ENCODE peak calls at places on chromosomes 1 and 21, in four cellular contexts. L is SK-N-SH, T is K562, I is HepG2. Q is an unnamed sample.

GRCh38 chr1:1907098-1907736 is 7.8 kb upstream of the CALML6 start:
- DNase-seq in L (no peak), T (no peak), I (no peak), Q (no peak)

GRCh38 chr21:45950740-45951515 is 30.6 kb upstream of the COL6A1 start:
- DNase-seq in L (peak), T (no peak), I (no peak), Q (no peak)

GRCh38 chr1:161391611-161392010 is 23.9 kb upstream of the CFAP126 start:
- DNase-seq in L (no peak), I (no peak), T (no peak), Q (no peak)

GRCh38 chr1:94237291-94238226 is at the start of gene ARHGAP29:
- DNase-seq in L (peak), T (peak), I (peak), Q (peak)

GRCh38 chr1:223429313-223429731 is 36.1 kb downstream of the CCDC185 start:
- DNase-seq in L (no peak), I (no peak), T (no peak), Q (no peak)

GRCh38 chr21:31351973-31352372 is 7.9 kb upstream of the TIAM1 start:
- DNase-seq in T (no peak), I (no peak), L (no peak), Q (no peak)

GRCh38 chr1:232596666-232597303 is 33.1 kb downstream of the SIPA1L2 start:
- DNase-seq in I (no peak), L (no peak), T (no peak), Q (no peak)

GRCh38 chr1:152034654-152035405 is 2.0 kb downstream of the S100A11 start:
- DNase-seq in I (peak), T (peak), L (peak), Q (peak)

GRCh38 chr1:12346483-12347155 is 116.8 kb downstream of the VPS13D start:
- DNase-seq in L (no peak), I (peak), T (no peak), Q (no peak)

GRCh38 chr1:21216835-21217811 is 40.4 kb upstream of the EIF4G3 start:
- DNase-seq in T (peak), L (peak), I (peak), Q (peak)

GRCh38 chr1:53110370-53111072 is 31.9 kb downstream of the SLC1A7 start:
- DNase-seq in L (no peak), I (no peak), T (no peak), Q (no peak)

GRCh38 chr1:18941221-18942141 is 15.0 kb downstream of the IFFO2 start:
- DNase-seq in I (peak), T (no peak), L (no peak), Q (no peak)

GRCh38 chr1:100631015-100631521 is 88.5 kb upstream of the VCAM1 start:
- DNase-seq in L (no peak), T (no peak), I (no peak), Q (no peak)

GRCh38 chr1:36988741-36989193 is 45.5 kb downstream of the GRIK3 start:
- DNase-seq in T (no peak), L (no peak), I (no peak), Q (no peak)
- TF ChIP-seq FOXJ3 in T (no peak), L (no peak), I (no peak), Q (no peak)

DNA sequence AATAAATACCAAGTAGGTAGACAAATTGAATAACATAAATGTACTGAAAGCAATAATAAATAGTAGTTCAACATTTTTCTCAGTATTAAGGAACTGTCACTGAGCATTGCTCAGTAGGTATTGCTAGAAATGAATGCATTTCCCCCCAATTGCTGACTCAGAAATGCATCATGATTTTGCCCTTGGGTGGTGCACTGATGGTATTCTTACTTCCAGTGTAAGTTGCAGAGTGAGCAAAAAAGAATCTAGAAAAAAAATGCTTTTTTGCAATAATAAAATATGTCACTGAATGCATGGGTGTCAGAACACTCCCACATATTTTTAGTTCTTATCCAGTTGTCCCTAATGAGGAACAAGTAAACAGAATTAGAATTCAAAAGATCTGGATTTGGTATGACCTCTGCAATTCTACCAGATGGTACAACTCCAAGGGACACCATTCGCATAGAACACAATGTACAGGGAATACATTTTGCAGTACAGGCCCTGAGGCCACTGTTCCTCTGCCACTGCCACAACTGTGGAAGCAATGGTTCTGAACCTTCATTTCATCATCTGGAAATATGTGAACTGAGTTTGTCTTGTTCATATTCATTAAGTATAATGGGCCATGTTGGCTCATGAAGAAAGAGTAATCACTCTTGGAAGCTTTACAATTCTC is 78.0 kb downstream of the ATP6V1G3 start:
- DNase-seq in T (no peak), I (no peak), L (no peak), Q (no peak)
- TF ChIP-seq FOXJ3 in T (no peak), I (no peak), L (no peak), Q (no peak)

GRCh38 chr1:162536511-162536910 is 25.0 kb upstream of the UAP1 start:
- DNase-seq in I (no peak), T (no peak), L (no peak), Q (no peak)

GRCh38 chr1:162535501-162535900 is 26.0 kb upstream of the UAP1 start:
- DNase-seq in I (no peak), L (no peak), T (no peak), Q (no peak)

GRCh38 chr1:162537216-162537615 is 24.3 kb upstream of the UAP1 start:
- DNase-seq in L (no peak), I (no peak), T (no peak), Q (no peak)

GRCh38 chr1:162541619-162542141 is 19.8 kb upstream of the UAP1 start:
- DNase-seq in L (no peak), I (no peak), T (no peak), Q (no peak)

DNA sequence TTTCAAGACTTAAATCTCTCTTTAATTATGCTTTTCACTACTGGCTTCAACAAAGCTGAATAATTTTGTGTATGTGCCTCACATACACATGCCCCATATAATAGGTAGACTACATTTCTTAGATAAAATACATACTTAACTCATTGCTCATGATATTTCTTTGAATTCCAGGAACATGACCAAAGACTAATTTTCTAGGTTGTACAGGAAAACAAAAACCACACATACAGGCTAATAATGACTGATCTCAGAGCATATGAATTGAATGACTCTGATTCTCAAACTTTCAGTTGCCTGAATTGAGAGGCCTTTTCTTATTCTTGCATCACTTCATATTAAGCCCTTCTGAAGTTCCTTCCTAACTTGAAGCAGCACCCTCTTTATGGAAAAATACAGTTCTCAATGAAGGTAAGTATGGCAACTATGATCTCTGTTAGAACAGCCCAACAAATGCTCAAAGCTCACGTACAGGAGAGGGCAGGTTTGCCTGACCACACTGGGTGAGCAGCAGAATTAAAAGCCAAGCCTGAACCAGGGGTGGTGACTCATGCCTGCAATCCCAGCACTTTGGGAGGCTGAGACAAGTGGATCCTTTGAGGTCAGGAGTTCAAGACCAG is 22.6 kb upstream of the UAP1 start:
- DNase-seq in T (no peak), L (no peak), I (peak), Q (no peak)
- TF ChIP-seq FOXJ3 in T (no peak), L (no peak), I (no peak), Q (no peak)

GRCh38 chr1:240254778-240255291 is 163.2 kb downstream of the FMN2 start:
- DNase-seq in L (no peak), T (no peak), I (no peak), Q (peak)

GRCh38 chr1:240258910-240259309 is 167.2 kb downstream of the FMN2 start:
- DNase-seq in L (no peak), T (no peak), I (no peak), Q (no peak)

GRCh38 chr1:240254006-240254405 is 162.3 kb downstream of the FMN2 start:
- DNase-seq in L (no peak), I (no peak), T (no peak), Q (peak)

GRCh38 chr1:240256836-240257503 is 165.3 kb downstream of the FMN2 start:
- DNase-seq in L (no peak), I (no peak), T (no peak), Q (no peak)
- TF ChIP-seq FOXJ3 in L (no peak), I (no peak), T (no peak), Q (no peak)

DNA sequence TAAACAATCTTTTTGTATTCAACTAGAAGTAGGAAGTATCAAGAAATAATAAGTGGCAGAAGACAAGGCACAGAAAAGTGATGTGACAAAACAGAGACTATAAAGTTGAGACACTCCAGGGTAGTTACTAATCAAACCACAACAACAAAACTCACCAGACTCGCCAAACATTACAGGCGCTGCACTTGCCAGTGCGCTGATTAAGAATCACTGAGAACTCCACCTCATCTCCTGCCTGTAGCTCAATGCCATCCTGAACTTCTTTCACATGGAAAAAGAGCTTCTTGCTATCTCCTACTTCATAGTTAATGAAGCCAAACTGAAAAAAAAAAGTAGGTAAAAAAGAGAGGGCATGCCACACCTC is 2.8 kb upstream of the NRAS start:
- DNase-seq in T (no peak), L (no peak), I (no peak), Q (no peak)
- TF ChIP-seq FOXJ3 in T (no peak), L (no peak), I (no peak), Q (no peak)

GRCh38 chr1:158818991-158819405 is 12.2 kb upstream of the MNDA start:
- DNase-seq in T (no peak), I (no peak), L (no peak), Q (no peak)
- TF ChIP-seq FOXJ3 in T (no peak), I (no peak), L (no peak), Q (no peak)

DNA sequence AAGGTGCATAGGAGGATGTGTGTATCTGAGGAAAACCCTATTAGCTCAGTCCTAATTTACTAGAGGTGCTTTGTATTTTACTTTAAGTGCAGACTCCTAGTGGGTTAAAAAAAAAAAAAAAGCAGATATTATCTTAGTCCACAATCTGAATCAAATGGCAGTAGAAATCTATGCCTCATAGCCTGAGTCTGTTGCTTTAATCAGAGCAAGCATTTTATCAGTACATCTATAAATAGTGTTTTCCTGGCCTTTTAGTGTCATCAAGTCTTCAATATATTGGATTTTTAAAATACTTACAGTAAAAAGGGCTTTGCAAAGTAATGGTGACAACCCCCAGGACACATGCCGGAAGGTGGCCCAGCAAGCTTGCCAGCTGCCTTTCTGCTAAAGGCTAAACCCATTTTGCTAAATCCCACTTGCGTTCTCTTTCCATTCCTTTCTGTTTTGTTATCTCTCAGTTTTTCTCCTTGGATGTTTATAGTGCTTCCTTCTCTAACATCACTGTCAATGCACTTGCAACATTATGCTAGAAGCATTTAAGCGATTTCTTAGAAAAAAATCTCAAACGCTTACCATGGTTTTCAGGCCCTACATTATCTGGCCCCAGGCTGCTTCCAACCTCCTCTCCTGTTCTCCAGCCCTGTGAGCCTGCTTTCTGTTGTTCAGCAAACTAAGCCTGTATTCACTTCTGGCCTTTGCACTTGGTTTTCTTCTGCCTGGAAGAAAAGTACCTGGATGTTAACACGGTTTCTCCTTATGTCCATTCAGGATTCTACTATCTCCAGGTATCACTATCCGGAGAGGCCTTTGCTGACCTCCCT is 206.3 kb downstream of the PDE4B start:
- DNase-seq in L (peak), I (no peak), T (no peak), Q (no peak)
- TF ChIP-seq FOXJ3 in L (no peak), I (no peak), T (no peak), Q (no peak)

GRCh38 chr1:172935062-172935592 is 115.6 kb downstream of the TNFSF18 start:
- DNase-seq in I (no peak), L (no peak), T (no peak), Q (no peak)
- TF ChIP-seq FOXJ3 in I (no peak), L (no peak), T (no peak), Q (no peak)

GRCh38 chr21:20729376-20729775 is 268.8 kb upstream of the NCAM2 start:
- DNase-seq in I (no peak), L (no peak), T (no peak), Q (no peak)
- TF ChIP-seq FOXJ3 in I (no peak), L (no peak), T (no peak), Q (no peak)

GRCh38 chr1:230175839-230176238 is 108.8 kb downstream of the GALNT2 start:
- DNase-seq in L (no peak), I (no peak), T (no peak), Q (no peak)

GRCh38 chr1:230179249-230179648 is 112.2 kb downstream of the GALNT2 start:
- DNase-seq in T (no peak), I (no peak), L (no peak), Q (no peak)

GRCh38 chr1:230174765-230175747 is 108.0 kb downstream of the GALNT2 start:
- DNase-seq in I (no peak), L (no peak), T (no peak), Q (no peak)

GRCh38 chr1:230174041-230174440 is 107.0 kb downstream of the GALNT2 start:
- DNase-seq in I (no peak), T (no peak), L (no peak), Q (no peak)

DNA sequence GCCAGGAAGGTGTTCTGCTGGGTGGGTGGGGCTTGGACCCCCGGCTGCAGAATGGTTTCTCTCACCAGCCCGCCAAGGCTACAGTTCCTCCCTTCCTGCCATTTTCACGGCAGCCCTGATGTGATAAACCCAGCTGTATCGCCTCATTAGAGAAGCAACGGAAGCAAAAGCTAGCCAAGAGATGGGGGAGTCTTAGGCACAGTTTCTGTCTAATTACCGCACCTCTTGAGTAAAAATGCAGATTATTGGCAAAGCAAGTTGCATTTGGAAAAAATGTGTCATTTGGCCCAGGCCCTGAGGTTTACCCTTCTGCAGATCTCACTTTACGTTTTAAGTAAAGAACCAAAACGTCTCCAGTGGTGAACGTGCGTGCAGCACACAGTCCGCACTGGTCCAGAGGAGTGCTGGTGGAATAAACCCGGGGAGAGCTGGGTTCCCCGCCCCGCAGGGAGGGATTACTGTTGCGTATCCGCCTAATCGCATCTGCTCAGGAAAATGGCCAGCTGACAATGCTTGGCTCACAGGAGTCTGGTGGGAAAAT is 109.9 kb downstream of the GALNT2 start:
- DNase-seq in L (peak), I (no peak), T (peak), Q (no peak)
- TF ChIP-seq FOXJ3 in L (no peak), I (no peak), T (no peak), Q (no peak)

Q was measured in WTC11.